ENCODE peak calls at places on chromosomes 7 and 10, in nine cellular contexts. V is tibial nerve, P is GM23338, O is breast epithelium, U is left lung, J is neural progenitor cell, X is A673, C is BJ, S is LNCaP clone FGC. A is an unnamed sample.

GRCh38 chr10:32005050-32005449 is 51.2 kb downstream of the KIF5B start:
- DNase-seq in P (peak; percentile 75), X (peak; percentile 61), O (no peak), J (peak; percentile 63), V (peak; percentile 49), U (no peak), C (no peak), S (peak; percentile 13), A (no peak)

GRCh38 chr10:112754001-112754411 is 196.0 kb upstream of the TCF7L2 start:
- DNase-seq in C (no peak), U (no peak), P (no peak), J (peak; percentile 53), V (no peak), X (peak; percentile 49), O (no peak), S (no peak), A (no peak)

GRCh38 chr10:20948723-20949327 is 51.7 kb upstream of the NEBL start:
- DNase-seq in V (no peak), X (no peak), J (no peak), S (no peak), U (no peak), C (no peak), O (no peak), P (no peak), A (no peak)

GRCh38 chr7:84113906-84114875 is 80.4 kb downstream of the SEMA3A start:
- DNase-seq in V (no peak), X (peak; percentile 72), P (no peak), O (no peak), S (no peak), J (no peak), C (no peak), U (no peak), A (no peak)

GRCh38 chr7:42197391-42197790 is 39.6 kb downstream of the GLI3 start:
- DNase-seq in J (peak; percentile 75), S (no peak), C (peak; percentile 48), U (no peak), V (no peak), X (no peak), O (no peak), P (peak; percentile 29), A (no peak)

GRCh38 chr10:21600804-21601512 is 66.9 kb downstream of the MLLT10 start:
- DNase-seq in V (no peak), P (no peak), C (no peak), U (no peak), O (no peak), J (no peak), S (no peak), X (no peak), A (no peak)

GRCh38 chr7:1567082-1567771 is 2.6 kb downstream of the PSMG3 start:
- DNase-seq in O (peak; percentile 57), J (no peak), P (no peak), X (peak; percentile 90), C (no peak), V (peak; percentile 66), S (no peak), U (peak; percentile 61), A (no peak)

GRCh38 chr7:280461-280860 is 9.5 kb upstream of the FOXL3 start:
- DNase-seq in J (no peak), V (no peak), C (no peak), O (no peak), S (no peak), X (no peak), P (no peak), U (no peak), A (no peak)

GRCh38 chr7:99504281-99504602 is 220 bp upstream of the ZKSCAN5 start:
- DNase-seq in J (peak; percentile 99), V (no peak), C (no peak), X (peak; percentile 99), U (peak; percentile 98), P (peak; percentile 100), O (peak; percentile 98), S (no peak), A (peak; percentile 95)

GRCh38 chr10:43667317-43667731 is 18.6 kb upstream of the ZNF32 start:
- DNase-seq in V (no peak), O (no peak), J (peak; percentile 69), S (no peak), U (no peak), C (no peak), X (no peak), P (peak; percentile 79), A (no peak)

GRCh38 chr7:11427686-11428273 is 404.2 kb downstream of the THSD7A start:
- DNase-seq in C (peak; percentile 2), P (peak; percentile 81), S (peak; percentile 69), O (no peak), X (peak; percentile 74), J (peak; percentile 68), U (no peak), V (peak; percentile 23), A (no peak)

DNA sequence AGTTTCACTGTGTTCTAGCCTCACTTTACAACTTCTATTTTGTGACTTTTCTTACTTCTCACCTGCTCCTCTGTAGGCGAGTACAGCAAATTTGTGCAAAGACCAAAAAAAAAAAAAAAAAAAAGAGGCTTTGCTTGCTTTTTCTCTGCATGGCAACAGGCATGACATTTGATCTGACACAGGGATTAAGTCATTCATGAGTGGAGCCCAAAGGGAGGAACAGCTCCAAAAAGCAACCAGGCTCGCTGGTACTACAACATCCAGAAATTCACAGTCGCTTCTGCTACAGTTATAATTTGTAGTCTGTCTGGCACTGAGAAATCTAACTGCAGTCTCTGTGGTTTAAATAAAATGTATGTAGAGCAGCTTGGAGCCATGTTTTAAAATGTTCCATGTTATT is 31.7 kb downstream of the MKX start:
- DNase-seq in X (peak; percentile 15), J (peak; percentile 43), U (no peak), S (no peak), P (no peak), C (no peak), V (no peak), O (no peak), A (no peak)
- H3K4me3 ChIP-seq in X (no peak overlapping the region), J (no peak overlapping the region), U (no peak overlapping the region), S (no peak overlapping the region), P (no peak overlapping the region), C (no peak overlapping the region), V (no peak overlapping the region), O (no peak overlapping the region), A (peak overlapping the region; percentile 59)

GRCh38 chr10:84258034-84258695 is 13.3 kb downstream of the RGR start:
- DNase-seq in C (no peak), S (no peak), O (no peak), J (no peak), P (no peak), V (no peak), X (no peak), U (no peak), A (no peak)

GRCh38 chr10:84256510-84257342 is 11.9 kb downstream of the RGR start:
- DNase-seq in C (no peak), O (no peak), J (peak; percentile 86), V (peak; percentile 21), U (peak; percentile 78), X (peak; percentile 69), S (no peak), P (peak; percentile 95), A (no peak)

GRCh38 chr10:84254552-84255137 is 9.8 kb downstream of the RGR start:
- DNase-seq in C (no peak), V (no peak), S (no peak), O (no peak), P (no peak), J (no peak), X (no peak), U (no peak), A (no peak)

GRCh38 chr10:84261236-84261635 is 16.4 kb downstream of the RGR start:
- DNase-seq in J (no peak), U (no peak), C (no peak), V (no peak), P (no peak), S (no peak), X (no peak), O (no peak), A (no peak)

GRCh38 chr10:84257343-84258020 is 12.6 kb downstream of the RGR start:
- DNase-seq in U (no peak), V (no peak), S (no peak), P (no peak), O (no peak), C (no peak), X (no peak), J (no peak), A (no peak)
- TF ChIP-seq CTCF in U (no peak), V (no peak), S (no peak), P (no peak), O (no peak), C (no peak), X (no peak), J (no peak), A (no peak)

GRCh38 chr10:133276435-133277201 is at the start of gene ADAM8:
- DNase-seq in J (peak; percentile 77), P (peak; percentile 88), V (no peak), S (no peak), U (peak; percentile 93), O (no peak), X (no peak), C (no peak), A (no peak)
- H3K4me3 ChIP-seq in J (peak within 1 kb of the TSS; percentile 49), P (peak within 1 kb of the TSS; percentile 61), V (no peak within 1 kb of the TSS), S (no peak within 1 kb of the TSS), U (no peak within 1 kb of the TSS), O (peak within 1 kb of the TSS; percentile 11), X (no peak within 1 kb of the TSS), C (no peak within 1 kb of the TSS), A (peak within 1 kb of the TSS; percentile 58)

DNA sequence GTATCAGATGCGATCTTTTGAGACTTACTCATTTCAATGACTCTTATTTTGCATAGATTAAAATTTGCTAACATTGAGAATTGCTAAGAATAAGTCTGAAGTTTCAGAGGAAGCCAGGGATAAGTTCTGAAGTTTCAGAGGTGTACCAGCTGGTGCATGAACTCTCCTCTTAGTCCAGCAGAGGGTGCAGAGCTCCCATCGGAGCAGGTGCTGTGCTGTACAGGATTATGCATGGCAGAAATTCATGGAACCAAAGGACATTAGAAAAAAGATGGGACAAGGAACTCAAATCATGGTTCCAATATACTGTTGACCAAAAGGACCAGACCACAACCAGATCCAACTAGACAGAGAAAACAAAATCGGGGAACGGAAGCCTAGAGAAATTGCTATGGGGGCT is 41.9 kb downstream of the MGAM2 start:
- DNase-seq in V (no peak), U (no peak), X (no peak), J (peak; percentile 34), P (no peak), O (no peak), S (peak; percentile 1), C (no peak), A (no peak)
- TF ChIP-seq CTCF in V (no peak), U (peak; percentile 19), X (peak; percentile 36), J (peak; percentile 46), P (peak; percentile 44), O (no peak), S (peak; percentile 63), C (no peak), A (no peak)

GRCh38 chr7:150769768-150770167 is 30.4 kb downstream of the TMEM176B start:
- DNase-seq in P (no peak), X (no peak), O (no peak), C (no peak), V (no peak), U (no peak), J (no peak), S (no peak), A (no peak)
- H3K4me3 ChIP-seq in P (no peak overlapping the region), X (no peak overlapping the region), O (no peak overlapping the region), C (no peak overlapping the region), V (no peak overlapping the region), U (no peak overlapping the region), J (no peak overlapping the region), S (no peak overlapping the region), A (no peak overlapping the region)